ENCODE peak calls at places on chromosomes 13 and 19, in nine cellular contexts. S, F, M, E, R, Q, A, N and J are unnamed samples.

GRCh38 chr13:113465241-113465640 is 12.0 kb upstream of the ADPRHL1 start:
- DNase-seq in S (no peak), F (no peak), M (no peak), E (no peak), R (no peak), Q (no peak), A (no peak), N (no peak), J (no peak)

GRCh38 chr13:112073245-112074138 is 6.5 kb downstream of the SOX1 start:
- DNase-seq in S (no peak), F (no peak), M (no peak), E (no peak), R (no peak), Q (no peak), A (no peak), N (no peak), J (peak; percentile 83)

GRCh38 chr13:50144473-50145160 is 129.4 kb downstream of the KCNRG start:
- DNase-seq in S (no peak), F (no peak), M (no peak), E (no peak), R (no peak), Q (no peak), A (no peak), N (no peak), J (no peak)

GRCh38 chr19:30718728-30719127 is 346.5 kb downstream of the ZNF536 start:
- DNase-seq in S (no peak), F (peak; percentile 19), M (peak; percentile 15), E (no peak), R (no peak), Q (no peak), A (no peak), N (no peak), J (no peak)

GRCh38 chr13:31887311-31887710 is 144.3 kb upstream of the FRY start:
- DNase-seq in S (no peak), F (peak; percentile 73), M (no peak), E (no peak), R (no peak), Q (no peak), A (no peak), N (no peak), J (no peak)

GRCh38 chr13:76222511-76222910 is 586.4 kb downstream of the LMO7 start:
- DNase-seq in S (no peak), F (no peak), M (no peak), E (peak; percentile 75), R (no peak), Q (peak; percentile 17), A (no peak), N (no peak), J (no peak)

GRCh38 chr19:47309038-47309437 is 623 bp upstream of the C5AR1 start:
- DNase-seq in S (no peak), F (peak; percentile 62), M (no peak), E (no peak), R (no peak), Q (no peak), A (no peak), N (no peak), J (no peak)

GRCh38 chr19:42540071-42540553 is 11.8 kb upstream of the CEACAM1 start:
- DNase-seq in S (no peak), F (no peak), M (no peak), E (no peak), R (no peak), Q (no peak), A (no peak), N (no peak), J (peak; percentile 49)

GRCh38 chr13:35621989-35622388 is 145.5 kb upstream of the MAB21L1 start:
- DNase-seq in S (no peak), F (peak; percentile 24), M (no peak), E (no peak), R (no peak), Q (no peak), A (no peak), N (no peak), J (no peak)

GRCh38 chr13:101053694-101054093 is 362.6 kb downstream of the NALCN start:
- DNase-seq in S (no peak), F (no peak), M (no peak), E (no peak), R (no peak), Q (no peak), A (no peak), N (no peak), J (no peak)

GRCh38 chr13:40874138-40874776 is 84.8 kb downstream of the SLC25A15 start:
- DNase-seq in S (no peak), F (no peak), M (no peak), E (peak; percentile 10), R (no peak), Q (no peak), A (no peak), N (no peak), J (no peak)

GRCh38 chr13:110705356-110705825 is 525 bp downstream of the CARS2 start:
- DNase-seq in S (no peak), F (no peak), M (no peak), E (no peak), R (no peak), Q (no peak), A (no peak), N (no peak), J (no peak)

GRCh38 chr13:31242935-31243334 is 43.2 kb downstream of the B3GLCT start:
- DNase-seq in S (no peak), F (peak; percentile 40), M (no peak), E (no peak), R (no peak), Q (no peak), A (no peak), N (no peak), J (no peak)

GRCh38 chr19:4829001-4829712 is 2.4 kb downstream of the TICAM1 start:
- DNase-seq in S (no peak), F (no peak), M (peak; percentile 92), E (no peak), R (no peak), Q (no peak), A (no peak), N (no peak), J (no peak)

GRCh38 chr13:46059405-46059804 is 6.9 kb upstream of the ZC3H13 start:
- DNase-seq in S (no peak), F (no peak), M (no peak), E (no peak), R (no peak), Q (no peak), A (no peak), N (no peak), J (no peak)

GRCh38 chr13:77637583-77637982 is 59.9 kb upstream of the SLAIN1 start:
- DNase-seq in S (peak; percentile 67), F (no peak), M (no peak), E (no peak), R (no peak), Q (peak; percentile 19), A (no peak), N (no peak), J (peak; percentile 74)

GRCh38 chr19:49456351-49456750 is 3.3 kb downstream of the ALDH16A1 start:
- DNase-seq in S (no peak), F (no peak), M (no peak), E (no peak), R (no peak), Q (no peak), A (no peak), N (no peak), J (no peak)

GRCh38 chr19:42071247-42071646 is 1.2 kb upstream of the GRIK5 start:
- DNase-seq in S (no peak), F (no peak), M (no peak), E (no peak), R (no peak), Q (no peak), A (no peak), N (no peak), J (no peak)

GRCh38 chr13:80605007-80605406 is 264.1 kb upstream of the SPRY2 start:
- DNase-seq in S (no peak), F (no peak), M (no peak), E (no peak), R (no peak), Q (no peak), A (no peak), N (no peak), J (no peak)

GRCh38 chr13:27977476-27978300 is 8.6 kb upstream of the CDX2 start:
- DNase-seq in S (no peak), F (no peak), M (peak; percentile 47), E (no peak), R (no peak), Q (no peak), A (no peak), N (no peak), J (no peak)

GRCh38 chr19:34500656-34501120 is 19.1 kb downstream of the WTIP start:
- DNase-seq in S (no peak), F (no peak), M (no peak), E (no peak), R (no peak), Q (no peak), A (no peak), N (no peak), J (no peak)

GRCh38 chr13:40388617-40389016 is 277.8 kb downstream of the FOXO1 start:
- DNase-seq in S (no peak), F (no peak), M (peak; percentile 71), E (no peak), R (no peak), Q (no peak), A (peak; percentile 38), N (peak; percentile 85), J (no peak)

GRCh38 chr19:30999726-31000125 is 349.5 kb downstream of the TSHZ3 start:
- DNase-seq in S (no peak), F (peak; percentile 67), M (no peak), E (no peak), R (no peak), Q (no peak), A (no peak), N (no peak), J (no peak)

GRCh38 chr19:21848706-21849105 is 12.7 kb upstream of the ZNF43 start:
- DNase-seq in S (no peak), F (no peak), M (no peak), E (no peak), R (no peak), Q (no peak), A (no peak), N (no peak), J (no peak)

GRCh38 chr13:114024603-114025431 is 50.9 kb upstream of the C13orf46 start:
- DNase-seq in S (no peak), F (no peak), M (no peak), E (no peak), R (peak; percentile 24), Q (no peak), A (no peak), N (no peak), J (no peak)

GRCh38 chr13:90890435-90890834 is 457.1 kb upstream of the MIR17HG start:
- DNase-seq in S (peak; percentile 13), F (no peak), M (no peak), E (no peak), R (no peak), Q (no peak), A (no peak), N (no peak), J (no peak)

GRCh38 chr13:98466634-98467236 is 110.2 kb downstream of the STK24 start:
- DNase-seq in S (no peak), F (peak; percentile 58), M (no peak), E (no peak), R (no peak), Q (no peak), A (no peak), N (peak; percentile 40), J (no peak)

GRCh38 chr19:57934820-57935665 is at the start of gene ZNF418:
- DNase-seq in S (no peak), F (peak; percentile 77), M (peak; percentile 74), E (peak; percentile 32), R (peak; percentile 57), Q (no peak), A (no peak), N (peak; percentile 38), J (no peak)

GRCh38 chr19:2524840-2525723 is 49.2 kb downstream of the GADD45B start:
- DNase-seq in S (no peak), F (peak; percentile 65), M (no peak), E (no peak), R (peak; percentile 65), Q (no peak), A (no peak), N (no peak), J (no peak)